ENCODE peak calls at places on chromosomes 13 and 19, in seven cellular contexts. One of them, this sample, is unnamed.

GRCh38 chr19:14318873-14319272 is 62.4 kb upstream of the ADGRE5 start:
- DNase-seq in heart right ventricle: no peak
- DNase-seq in mucosa of descending colon: peak; percentile 24
- DNase-seq in SK-N-SH: peak; percentile 64
- DNase-seq in ovary: no peak
- DNase-seq in fibroblast of lung: no peak
- DNase-seq in heart left ventricle: no peak
- DNase-seq in this sample: no peak

GRCh38 chr13:71368301-71368700 is 498.7 kb downstream of the DACH1 start:
- DNase-seq in mucosa of descending colon: no peak
- DNase-seq in heart left ventricle: no peak
- DNase-seq in heart right ventricle: no peak
- DNase-seq in fibroblast of lung: no peak
- DNase-seq in SK-N-SH: peak; percentile 7
- DNase-seq in ovary: no peak
- DNase-seq in this sample: no peak

GRCh38 chr19:50555447-50556235 is 12.6 kb downstream of the LRRC4B start:
- DNase-seq in ovary: no peak
- DNase-seq in SK-N-SH: peak; percentile 51
- DNase-seq in heart left ventricle: peak; percentile 41
- DNase-seq in heart right ventricle: no peak
- DNase-seq in mucosa of descending colon: no peak
- DNase-seq in fibroblast of lung: no peak
- DNase-seq in this sample: no peak

GRCh38 chr13:98851276-98851675 is 98.8 kb upstream of the SLC15A1 start:
- DNase-seq in heart left ventricle: no peak
- DNase-seq in mucosa of descending colon: no peak
- DNase-seq in heart right ventricle: no peak
- DNase-seq in SK-N-SH: no peak
- DNase-seq in fibroblast of lung: no peak
- DNase-seq in ovary: no peak
- DNase-seq in this sample: no peak

GRCh38 chr19:15471639-15472101 is 7.3 kb upstream of the RASAL3 start:
- DNase-seq in heart left ventricle: no peak
- DNase-seq in mucosa of descending colon: no peak
- DNase-seq in ovary: no peak
- DNase-seq in heart right ventricle: no peak
- DNase-seq in SK-N-SH: peak; percentile 12
- DNase-seq in fibroblast of lung: no peak
- DNase-seq in this sample: no peak

GRCh38 chr19:23983406-23983805 is 68.7 kb downstream of the ZNF726 start:
- DNase-seq in mucosa of descending colon: no peak
- DNase-seq in fibroblast of lung: no peak
- DNase-seq in heart right ventricle: no peak
- DNase-seq in SK-N-SH: no peak
- DNase-seq in heart left ventricle: no peak
- DNase-seq in ovary: no peak
- DNase-seq in this sample: no peak

GRCh38 chr19:35644987-35645679 is 3.0 kb upstream of the COX6B1 start:
- DNase-seq in SK-N-SH: peak; percentile 75
- DNase-seq in mucosa of descending colon: peak; percentile 88
- DNase-seq in heart right ventricle: peak; percentile 88
- DNase-seq in fibroblast of lung: peak; percentile 42
- DNase-seq in heart left ventricle: peak; percentile 92
- DNase-seq in ovary: peak; percentile 94
- DNase-seq in this sample: peak; percentile 68

GRCh38 chr13:99296270-99296865 is 10.8 kb downstream of the GPR183 start:
- DNase-seq in heart right ventricle: no peak
- DNase-seq in mucosa of descending colon: no peak
- DNase-seq in SK-N-SH: no peak
- DNase-seq in ovary: no peak
- DNase-seq in fibroblast of lung: no peak
- DNase-seq in heart left ventricle: no peak
- DNase-seq in this sample: no peak

GRCh38 chr19:37583340-37583739 is 11.3 kb downstream of the ZNF571 start:
- DNase-seq in heart left ventricle: no peak
- DNase-seq in fibroblast of lung: no peak
- DNase-seq in SK-N-SH: no peak
- DNase-seq in mucosa of descending colon: no peak
- DNase-seq in ovary: no peak
- DNase-seq in heart right ventricle: no peak
- DNase-seq in this sample: no peak

GRCh38 chr19:49926520-49926919 is 2.5 kb upstream of the ATF5 start:
- DNase-seq in fibroblast of lung: no peak
- DNase-seq in mucosa of descending colon: no peak
- DNase-seq in heart right ventricle: no peak
- DNase-seq in heart left ventricle: no peak
- DNase-seq in SK-N-SH: no peak
- DNase-seq in ovary: no peak
- DNase-seq in this sample: no peak

GRCh38 chr19:11481777-11482383 is 1.0 kb upstream of the ELAVL3 start:
- DNase-seq in ovary: peak; percentile 46
- DNase-seq in fibroblast of lung: peak; percentile 80
- DNase-seq in heart left ventricle: peak; percentile 74
- DNase-seq in SK-N-SH: peak; percentile 93
- DNase-seq in heart right ventricle: peak; percentile 54
- DNase-seq in mucosa of descending colon: peak; percentile 34
- DNase-seq in this sample: peak; percentile 31
- TF ChIP-seq CTCF in ovary: no peak
- TF ChIP-seq CTCF in fibroblast of lung: no peak
- TF ChIP-seq CTCF in heart left ventricle: no peak
- TF ChIP-seq CTCF in SK-N-SH: no peak
- TF ChIP-seq CTCF in heart right ventricle: no peak
- TF ChIP-seq CTCF in mucosa of descending colon: no peak
- TF ChIP-seq CTCF in this sample: no peak

DNA sequence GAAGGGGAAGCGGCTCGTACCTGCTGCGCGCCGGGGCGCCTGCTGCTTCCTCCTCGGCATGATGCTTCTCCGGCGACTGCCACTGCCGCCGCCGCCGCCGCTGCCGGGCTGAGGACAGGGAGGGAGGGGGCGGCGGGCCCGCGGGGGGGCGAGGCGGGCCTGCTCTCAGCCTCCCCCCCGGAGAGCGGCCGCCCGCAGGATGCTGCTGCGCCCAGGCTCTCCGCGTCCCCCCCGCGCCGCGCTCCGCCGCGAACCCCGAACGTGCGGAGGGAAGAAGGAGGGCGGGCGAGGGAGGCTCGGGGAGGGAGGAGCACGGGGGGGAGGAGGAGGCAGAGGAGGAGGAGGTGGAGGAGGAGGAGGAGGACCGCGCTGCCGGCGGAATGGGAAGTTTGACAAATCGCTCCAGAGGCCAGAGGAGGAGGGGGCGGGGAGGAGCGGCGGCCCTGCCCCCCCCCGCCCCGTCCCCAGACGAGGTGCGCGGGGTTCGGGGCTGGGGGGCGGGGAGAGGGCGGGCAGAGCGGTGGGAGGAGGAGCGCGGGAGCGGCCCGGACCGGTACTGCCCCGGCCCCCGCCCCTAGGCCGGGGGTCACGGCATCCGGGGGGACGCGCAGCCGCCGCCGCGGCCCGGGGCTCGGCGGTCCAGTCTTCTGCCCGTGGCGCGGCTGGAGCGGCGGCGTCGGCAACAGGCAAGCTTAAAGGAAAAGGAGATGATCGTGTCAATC is at the start of gene TSHZ3:
- DNase-seq in ovary: peak; percentile 91
- DNase-seq in mucosa of descending colon: peak; percentile 48
- DNase-seq in heart right ventricle: peak; percentile 86
- DNase-seq in SK-N-SH: peak; percentile 89
- DNase-seq in fibroblast of lung: peak; percentile 92
- DNase-seq in heart left ventricle: peak; percentile 86
- DNase-seq in this sample: no peak
- H3K4me3 ChIP-seq in ovary: peak within 1 kb of the TSS; percentile 61
- H3K4me3 ChIP-seq in mucosa of descending colon: peak within 1 kb of the TSS; percentile 32
- H3K4me3 ChIP-seq in heart right ventricle: peak within 1 kb of the TSS; percentile 100
- H3K4me3 ChIP-seq in SK-N-SH: peak within 1 kb of the TSS; percentile 97
- H3K4me3 ChIP-seq in fibroblast of lung: peak within 1 kb of the TSS; percentile 91
- H3K4me3 ChIP-seq in heart left ventricle: peak within 1 kb of the TSS; percentile 95
- H3K4me3 ChIP-seq in this sample: peak within 1 kb of the TSS; percentile 99

GRCh38 chr19:48750771-48751504 is 1.5 kb downstream of the FUT1 start:
- DNase-seq in heart right ventricle: no peak
- DNase-seq in fibroblast of lung: no peak
- DNase-seq in mucosa of descending colon: no peak
- DNase-seq in SK-N-SH: no peak
- DNase-seq in ovary: no peak
- DNase-seq in heart left ventricle: no peak
- DNase-seq in this sample: no peak
- H3K36me3 ChIP-seq in heart right ventricle: peaks cover 5% of the 10 kb centered on the region
- H3K36me3 ChIP-seq in fibroblast of lung: no peaks in the 10 kb centered on the region
- H3K36me3 ChIP-seq in mucosa of descending colon: no peaks in the 10 kb centered on the region
- H3K36me3 ChIP-seq in SK-N-SH: no peaks in the 10 kb centered on the region
- H3K36me3 ChIP-seq in ovary: no peaks in the 10 kb centered on the region
- H3K36me3 ChIP-seq in heart left ventricle: peaks cover 5% of the 10 kb centered on the region
- H3K36me3 ChIP-seq in this sample: no peaks in the 10 kb centered on the region

DNA sequence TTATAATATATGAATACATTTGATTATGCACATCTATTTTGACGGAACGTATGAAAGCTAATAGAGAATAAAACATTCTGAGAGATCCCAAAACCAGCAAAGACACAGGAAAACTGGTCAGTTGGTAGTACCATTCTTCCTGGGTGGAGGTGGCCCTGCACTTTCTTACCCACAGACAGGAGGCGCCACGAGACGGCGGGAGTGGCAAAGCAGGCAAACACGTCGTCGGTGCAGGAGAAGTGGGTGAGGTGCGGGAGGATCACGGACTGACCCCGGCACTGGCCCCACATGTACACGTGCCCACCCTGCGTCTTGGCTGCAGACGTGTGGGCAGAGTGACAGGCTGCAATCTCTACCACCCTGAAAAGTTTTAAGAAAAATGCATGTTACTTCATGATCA is 36.1 kb downstream of the RCBTB1 start:
- DNase-seq in mucosa of descending colon: no peak
- DNase-seq in SK-N-SH: no peak
- DNase-seq in heart right ventricle: no peak
- DNase-seq in heart left ventricle: no peak
- DNase-seq in ovary: no peak
- DNase-seq in fibroblast of lung: no peak
- DNase-seq in this sample: no peak
- TF ChIP-seq CTCF in mucosa of descending colon: no peak
- TF ChIP-seq CTCF in SK-N-SH: peak; percentile 26
- TF ChIP-seq CTCF in heart right ventricle: no peak
- TF ChIP-seq CTCF in heart left ventricle: no peak
- TF ChIP-seq CTCF in ovary: no peak
- TF ChIP-seq CTCF in fibroblast of lung: peak; percentile 11
- TF ChIP-seq CTCF in this sample: peak; percentile 14

DNA sequence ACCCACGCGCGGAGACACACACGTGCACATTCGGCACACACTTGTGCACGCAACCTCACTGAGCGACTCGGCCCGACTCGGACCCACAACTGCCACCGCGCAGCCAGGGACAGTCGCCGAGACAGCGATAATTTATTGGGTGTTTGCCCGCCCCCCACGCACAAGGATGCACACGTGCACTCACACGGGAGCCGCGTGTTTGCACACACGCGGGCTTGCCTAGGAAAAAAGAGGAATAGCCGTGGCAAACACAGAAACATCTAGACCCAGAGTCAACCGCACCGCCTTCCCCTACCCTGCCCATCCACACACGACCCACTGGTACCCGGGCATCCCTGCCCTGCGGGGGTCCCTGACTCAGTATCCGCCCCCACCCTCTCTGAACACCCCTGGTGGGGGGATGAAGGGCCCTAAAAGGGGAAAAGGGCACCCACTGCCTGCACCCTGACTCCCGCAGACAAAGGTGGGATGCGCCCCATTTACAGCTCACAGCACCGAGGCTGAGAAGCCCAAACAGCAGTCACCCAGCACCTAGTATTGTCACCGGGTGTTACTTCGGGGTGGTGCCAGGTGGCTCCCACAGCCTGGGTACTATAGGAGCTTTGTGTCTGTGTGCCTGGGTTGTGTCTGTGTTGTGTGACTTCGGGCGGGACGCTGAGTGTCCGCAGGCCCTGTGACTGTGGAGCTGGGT is 1.0 kb upstream of the SSBP4 start:
- DNase-seq in heart left ventricle: peak; percentile 65
- DNase-seq in heart right ventricle: no peak
- DNase-seq in fibroblast of lung: no peak
- DNase-seq in ovary: peak; percentile 70
- DNase-seq in mucosa of descending colon: peak; percentile 40
- DNase-seq in SK-N-SH: no peak
- DNase-seq in this sample: no peak
- H3K4me3 ChIP-seq in heart left ventricle: peak overlapping the region; percentile 92
- H3K4me3 ChIP-seq in heart right ventricle: peak overlapping the region; percentile 19
- H3K4me3 ChIP-seq in fibroblast of lung: no peak overlapping the region
- H3K4me3 ChIP-seq in ovary: peak overlapping the region; percentile 51
- H3K4me3 ChIP-seq in mucosa of descending colon: no peak overlapping the region
- H3K4me3 ChIP-seq in SK-N-SH: no peak overlapping the region
- H3K4me3 ChIP-seq in this sample: peak overlapping the region; percentile 79

GRCh38 chr19:38834590-38834989 is 3.0 kb upstream of the ECH1 start:
- DNase-seq in heart left ventricle: no peak
- DNase-seq in heart right ventricle: no peak
- DNase-seq in ovary: no peak
- DNase-seq in mucosa of descending colon: no peak
- DNase-seq in fibroblast of lung: no peak
- DNase-seq in SK-N-SH: no peak
- DNase-seq in this sample: no peak

GRCh38 chr19:38838208-38838985 is 6.8 kb upstream of the ECH1 start:
- DNase-seq in heart right ventricle: no peak
- DNase-seq in ovary: no peak
- DNase-seq in mucosa of descending colon: no peak
- DNase-seq in heart left ventricle: no peak
- DNase-seq in fibroblast of lung: no peak
- DNase-seq in SK-N-SH: no peak
- DNase-seq in this sample: no peak

GRCh38 chr19:38837656-38838121 is 6.1 kb upstream of the ECH1 start:
- DNase-seq in fibroblast of lung: no peak
- DNase-seq in mucosa of descending colon: no peak
- DNase-seq in heart left ventricle: no peak
- DNase-seq in ovary: no peak
- DNase-seq in heart right ventricle: no peak
- DNase-seq in SK-N-SH: no peak
- DNase-seq in this sample: no peak

GRCh38 chr19:38837304-38837626 is 5.7 kb upstream of the ECH1 start:
- DNase-seq in heart left ventricle: no peak
- DNase-seq in ovary: no peak
- DNase-seq in fibroblast of lung: no peak
- DNase-seq in mucosa of descending colon: no peak
- DNase-seq in heart right ventricle: no peak
- DNase-seq in SK-N-SH: peak; percentile 63
- DNase-seq in this sample: no peak

DNA sequence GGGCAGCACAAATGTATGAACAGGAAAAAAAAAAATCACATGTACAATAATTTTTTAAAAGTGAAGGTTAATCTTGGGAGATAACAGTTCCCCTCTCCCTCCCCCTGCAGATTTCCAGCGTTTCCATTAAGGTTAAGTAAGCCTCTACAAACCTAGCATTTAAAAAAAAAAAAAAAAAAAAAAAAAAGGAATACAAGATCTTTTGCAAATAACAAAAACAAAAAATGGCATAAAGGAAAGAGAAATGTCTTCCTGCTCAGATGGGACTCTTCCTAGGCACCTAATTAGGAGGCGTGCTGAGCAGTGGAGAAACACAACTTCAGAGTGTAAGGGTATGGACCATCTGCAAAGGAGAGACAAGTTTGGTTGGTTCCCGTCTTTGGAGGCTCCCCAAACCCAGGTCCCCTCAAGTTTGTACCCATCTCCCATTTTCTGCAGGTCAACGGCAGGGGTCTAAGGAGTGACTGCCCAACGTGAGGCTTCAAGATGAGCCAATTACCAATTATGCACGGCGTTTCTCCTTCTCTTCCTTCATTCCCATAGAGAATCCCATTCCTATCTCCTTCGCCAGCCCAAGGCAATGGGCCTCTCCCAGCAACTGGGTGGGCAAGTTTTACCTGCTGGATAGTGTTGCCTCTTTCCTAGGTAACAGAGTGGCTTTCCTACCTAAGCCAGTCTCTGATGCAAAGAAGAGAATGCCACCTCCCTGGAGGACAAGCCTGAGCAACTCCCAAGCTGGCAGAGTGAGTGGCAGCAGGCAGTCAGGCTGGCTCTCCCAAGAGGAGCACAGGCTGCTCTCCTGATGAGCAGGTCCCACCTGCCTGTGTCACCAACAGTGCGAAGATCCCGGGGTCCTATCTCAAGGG is 5.1 kb upstream of the ECH1 start:
- DNase-seq in heart right ventricle: no peak
- DNase-seq in heart left ventricle: no peak
- DNase-seq in mucosa of descending colon: no peak
- DNase-seq in fibroblast of lung: no peak
- DNase-seq in ovary: no peak
- DNase-seq in SK-N-SH: no peak
- DNase-seq in this sample: no peak
- H3K36me3 ChIP-seq in heart right ventricle: peaks cover 67% of the 10 kb centered on the region
- H3K36me3 ChIP-seq in heart left ventricle: peaks cover 62% of the 10 kb centered on the region
- H3K36me3 ChIP-seq in mucosa of descending colon: peaks cover 27% of the 10 kb centered on the region
- H3K36me3 ChIP-seq in fibroblast of lung: peaks cover 38% of the 10 kb centered on the region
- H3K36me3 ChIP-seq in ovary: no peaks in the 10 kb centered on the region
- H3K36me3 ChIP-seq in SK-N-SH: peaks cover 39% of the 10 kb centered on the region
- H3K36me3 ChIP-seq in this sample: peaks cover 50% of the 10 kb centered on the region